ENCODE peak calls at places on chromosomes 3 and 15, in eight cellular contexts. T is fibroblast of the aortic adventitia, J is epithelial cell of esophagus, E is astrocyte of the spinal cord, V is GM12865, X is fibroblast of mammary gland, W is fibroblast of villous mesenchyme, N is Peyer's patch. S is an unnamed sample.

GRCh38 chr15:88704791-88705768 is 66.3 kb downstream of the ISG20 start:
- DNase-seq in J (peak), W (peak), N (no peak), E (peak), V (no peak), X (peak), T (peak), S (peak)

GRCh38 chr3:106333911-106334618 is 465.3 kb upstream of the CBLB start:
- DNase-seq in X (peak), E (peak), T (peak), J (peak), N (no peak), W (peak), V (peak), S (no peak)

GRCh38 chr3:170226426-170226960 is 4.3 kb downstream of the PRKCI start:
- DNase-seq in N (no peak), J (peak), W (peak), X (no peak), V (no peak), E (peak), T (peak), S (no peak)

GRCh38 chr3:140143670-140144069 is 208.7 kb downstream of the CLSTN2 start:
- DNase-seq in X (no peak), E (no peak), N (no peak), J (no peak), T (no peak), W (no peak), V (no peak), S (no peak)

GRCh38 chr3:147392083-147392916 is 14.0 kb downstream of the ZIC4 start:
- DNase-seq in W (no peak), N (no peak), E (peak), J (no peak), V (no peak), T (peak), X (peak), S (no peak)

GRCh38 chr3:3631114-3631513 is 168.1 kb upstream of the LRRN1 start:
- DNase-seq in W (no peak), V (no peak), X (no peak), T (no peak), E (no peak), N (no peak), J (peak), S (no peak)

GRCh38 chr15:80420658-80421057 is 16.5 kb downstream of the ARNT2 start:
- DNase-seq in J (no peak), X (no peak), V (peak), E (no peak), W (no peak), N (no peak), T (no peak), S (no peak)

GRCh38 chr3:183330881-183331280 is 77.8 kb downstream of the B3GNT5 start:
- DNase-seq in X (no peak), J (no peak), V (no peak), N (no peak), T (no peak), E (no peak), W (no peak), S (no peak)

GRCh38 chr3:138899592-138899991 is 47.3 kb downstream of the FOXL2 start:
- DNase-seq in J (no peak), N (no peak), W (no peak), E (no peak), T (peak), X (no peak), V (no peak), S (no peak)

GRCh38 chr15:71596672-71597071 is 213.7 kb upstream of the NR2E3 start:
- DNase-seq in T (peak), E (peak), N (no peak), W (peak), J (peak), V (no peak), X (peak), S (peak)

GRCh38 chr3:98333989-98334606 is 19.6 kb upstream of the OR5K4 start:
- DNase-seq in N (no peak), X (peak), E (no peak), T (no peak), J (peak), W (peak), V (no peak), S (no peak)

GRCh38 chr3:59759298-59760169 is 709.7 kb upstream of the CFAP20DC start:
- DNase-seq in N (no peak), E (no peak), J (peak), W (no peak), V (no peak), T (no peak), X (peak), S (no peak)

GRCh38 chr3:113623324-113623723 is 73.1 kb downstream of the USF3 start:
- DNase-seq in J (peak), T (no peak), W (peak), X (peak), E (no peak), V (no peak), N (no peak), S (no peak)

GRCh38 chr3:18442743-18443669 is 17.9 kb upstream of the SATB1 start:
- DNase-seq in W (no peak), J (no peak), T (no peak), N (no peak), E (no peak), X (no peak), V (no peak), S (no peak)

GRCh38 chr3:18103591-18103990 is 321.5 kb downstream of the SATB1 start:
- DNase-seq in X (no peak), J (no peak), T (no peak), N (no peak), W (no peak), V (no peak), E (no peak), S (no peak)

GRCh38 chr15:98018761-98019351 is 58.4 kb downstream of the ARRDC4 start:
- DNase-seq in X (no peak), J (no peak), V (no peak), N (no peak), W (no peak), E (no peak), T (no peak), S (no peak)

GRCh38 chr3:46663611-46664135 is 29.8 kb downstream of the ALS2CL start:
- DNase-seq in W (peak), V (no peak), J (peak), E (no peak), N (peak), X (peak), T (no peak), S (no peak)

GRCh38 chr15:65723786-65724354 is 68.2 kb downstream of the DENND4A start:
- DNase-seq in J (no peak), E (no peak), W (no peak), V (no peak), T (no peak), X (no peak), N (peak), S (no peak)

GRCh38 chr15:57692709-57693108 is 13.8 kb upstream of the POLR2M start:
- DNase-seq in X (peak), T (peak), E (peak), V (no peak), J (no peak), N (no peak), W (peak), S (no peak)

GRCh38 chr3:126424039-126424717 is 29.5 kb downstream of the CFAP100 start:
- DNase-seq in V (no peak), X (no peak), W (no peak), E (no peak), J (no peak), N (peak), T (no peak), S (no peak)

GRCh38 chr3:4421121-4421520 is 45.9 kb downstream of the SUMF1 start:
- DNase-seq in V (peak), X (peak), T (peak), J (peak), N (no peak), E (peak), W (peak), S (no peak)

GRCh38 chr3:132972333-132972732 is 65.9 kb upstream of the TMEM108 start:
- DNase-seq in T (no peak), N (no peak), J (no peak), E (peak), W (no peak), V (no peak), X (no peak), S (no peak)

GRCh38 chr3:69081583-69082262 is 1.6 kb upstream of the UBA3 start:
- DNase-seq in E (no peak), V (peak), J (peak), W (no peak), T (no peak), N (no peak), X (no peak), S (no peak)

GRCh38 chr3:183298708-183299153 is 45.7 kb downstream of the B3GNT5 start:
- DNase-seq in X (peak), E (peak), W (peak), T (peak), V (no peak), J (peak), N (no peak), S (peak)

GRCh38 chr15:60838206-60838605 is 359.3 kb upstream of the ICE2 start:
- DNase-seq in J (no peak), E (no peak), X (no peak), V (peak), W (no peak), T (no peak), N (no peak), S (no peak)

GRCh38 chr3:7392206-7392605 is 531.3 kb downstream of the GRM7 start:
- DNase-seq in E (no peak), T (no peak), W (no peak), V (no peak), N (no peak), J (no peak), X (no peak), S (no peak)

GRCh38 chr15:96115642-96116041 is 214.9 kb upstream of the NR2F2 start:
- DNase-seq in V (peak), J (peak), T (peak), W (peak), N (no peak), E (peak), X (peak), S (no peak)

GRCh38 chr3:31047673-31048072 is 153.2 kb upstream of the GADL1 start:
- DNase-seq in W (no peak), V (no peak), N (no peak), E (no peak), T (no peak), J (no peak), X (no peak), S (no peak)

GRCh38 chr15:41474436-41474835 is 19.2 kb upstream of the ITPKA start:
- DNase-seq in J (no peak), V (no peak), T (no peak), X (no peak), N (no peak), W (no peak), E (no peak), S (no peak)

GRCh38 chr15:59691194-59691805 is 2.2 kb upstream of the BNIP2 start:
- DNase-seq in T (peak), E (peak), J (peak), W (peak), X (peak), N (no peak), V (peak), S (no peak)

GRCh38 chr15:68595761-68596160 is 17.0 kb downstream of the CORO2B start:
- DNase-seq in V (no peak), N (peak), J (no peak), W (no peak), X (no peak), E (no peak), T (no peak), S (no peak)
- TF ChIP-seq CTCF in V (no peak), N (no peak), J (no peak), W (no peak), X (no peak), E (no peak), T (no peak), S (no peak)

DNA sequence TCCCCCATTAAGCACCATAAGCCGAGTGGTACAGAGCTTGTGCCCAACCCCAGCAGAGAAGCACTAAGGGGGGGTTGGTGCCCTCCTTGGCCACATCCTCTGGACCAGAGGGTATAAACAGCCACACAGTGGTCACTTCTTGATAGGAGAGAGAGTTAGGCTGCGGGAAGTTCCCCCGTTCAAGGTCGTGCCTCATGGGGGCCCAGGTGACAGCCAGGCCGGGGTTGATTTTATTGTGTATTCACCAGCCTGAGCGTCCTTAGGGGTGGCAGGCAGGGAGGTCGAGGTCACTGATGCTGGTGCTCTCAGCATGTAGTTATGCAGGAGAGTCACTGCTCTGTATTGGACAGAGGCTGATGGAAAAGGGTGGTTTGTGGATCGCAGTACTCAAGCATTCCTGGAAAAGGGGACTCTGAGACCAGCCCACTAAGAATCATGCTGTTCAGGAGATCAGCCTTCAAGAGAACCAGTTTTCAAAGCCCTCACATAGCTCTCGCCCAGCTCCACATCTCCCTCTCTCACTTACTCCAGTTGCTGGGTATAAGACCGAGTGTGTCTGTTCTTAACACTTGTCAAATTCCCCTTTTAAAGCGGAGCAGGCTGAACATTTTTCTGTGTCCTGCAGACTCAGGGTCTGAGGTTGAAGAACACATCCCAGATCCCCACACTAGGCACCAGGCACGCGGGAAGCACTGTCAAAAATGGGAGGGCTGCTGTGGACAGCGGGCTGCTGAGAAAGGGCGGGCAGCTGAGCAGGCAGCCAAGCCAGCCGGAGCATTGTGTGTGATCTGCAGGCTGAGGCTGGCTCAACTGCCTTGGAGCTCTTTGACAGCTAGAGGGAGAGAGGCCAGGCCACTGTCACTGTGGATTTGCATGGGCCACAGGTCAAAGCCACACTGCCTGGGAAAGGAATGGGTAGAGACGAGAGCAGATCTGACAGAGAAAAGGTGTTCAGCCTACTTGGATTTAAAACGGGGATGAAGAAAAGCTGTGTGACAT is 279.3 kb upstream of the LRRFIP2 start:
- DNase-seq in V (no peak), E (no peak), T (no peak), X (no peak), W (no peak), N (peak), J (peak), S (no peak)
- TF ChIP-seq CTCF in V (no peak), E (no peak), T (peak), X (no peak), W (no peak), N (no peak), J (no peak), S (peak)

GRCh38 chr3:40720351-40720750 is 195.6 kb downstream of the ZNF621 start:
- DNase-seq in E (no peak), T (no peak), X (no peak), J (no peak), V (no peak), W (no peak), N (no peak), S (no peak)

GRCh38 chr3:40718681-40719080 is 193.9 kb downstream of the ZNF621 start:
- DNase-seq in E (no peak), T (no peak), J (no peak), N (no peak), V (peak), X (no peak), W (no peak), S (no peak)

GRCh38 chr3:40720863-40721262 is 196.1 kb downstream of the ZNF621 start:
- DNase-seq in E (no peak), J (no peak), X (peak), V (no peak), W (no peak), T (no peak), N (no peak), S (no peak)

GRCh38 chr3:40718209-40718608 is 193.4 kb downstream of the ZNF621 start:
- DNase-seq in X (no peak), T (no peak), V (peak), N (no peak), J (peak), W (no peak), E (no peak), S (no peak)

DNA sequence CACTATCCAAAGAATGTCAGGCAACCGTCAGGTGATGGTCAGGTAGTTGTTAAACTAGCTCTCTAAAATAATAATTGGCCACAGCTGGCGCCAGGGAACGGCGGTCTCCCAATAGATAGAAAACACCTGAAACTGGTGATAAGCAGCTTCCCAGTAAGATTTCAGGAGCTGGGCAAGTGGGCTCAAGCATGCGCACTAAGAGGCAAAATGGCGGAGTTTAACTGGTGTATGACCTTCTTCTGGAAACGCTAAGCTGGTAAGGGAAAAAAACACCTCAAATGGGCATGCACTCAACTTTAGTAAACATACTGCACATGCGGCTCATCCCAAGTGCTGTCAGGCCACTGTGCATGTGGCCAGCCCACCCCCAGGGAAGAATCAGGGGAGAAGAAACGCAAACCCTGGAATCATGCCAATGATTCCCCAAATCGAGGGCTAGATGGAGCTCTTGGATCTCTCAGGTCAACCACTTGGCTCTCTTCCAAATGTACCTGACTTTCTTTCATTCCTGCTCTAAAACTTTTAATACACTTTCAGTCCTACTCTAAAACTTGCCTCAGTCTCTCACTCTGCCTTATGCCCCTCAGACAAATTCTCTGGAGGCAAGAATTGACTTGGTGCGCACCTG is 195.0 kb downstream of the ZNF621 start:
- DNase-seq in E (no peak), T (peak), V (peak), N (no peak), X (peak), W (peak), J (peak), S (no peak)
- TF ChIP-seq CTCF in E (peak), T (no peak), V (no peak), N (no peak), X (peak), W (no peak), J (peak), S (no peak)

GRCh38 chr15:78077860-78078187 is 313 bp upstream of the TBC1D2B start:
- DNase-seq in T (no peak), X (no peak), E (no peak), N (no peak), J (no peak), W (no peak), V (no peak), S (no peak)

GRCh38 chr15:78075490-78076230 is 1.9 kb downstream of the TBC1D2B start:
- DNase-seq in W (peak), N (peak), V (no peak), J (peak), T (peak), E (peak), X (peak), S (no peak)

GRCh38 chr15:78079296-78080087 is 2.0 kb upstream of the TBC1D2B start:
- DNase-seq in J (no peak), N (peak), T (no peak), E (no peak), X (no peak), W (no peak), V (no peak), S (no peak)

GRCh38 chr15:78076231-78077052 is 1.1 kb downstream of the TBC1D2B start:
- DNase-seq in T (no peak), V (no peak), J (no peak), X (no peak), W (peak), N (peak), E (no peak), S (no peak)

GRCh38 chr15:78077053-78077859 is at the start of gene TBC1D2B:
- DNase-seq in X (peak), N (peak), T (peak), W (peak), J (peak), E (peak), V (peak), S (no peak)
- TF ChIP-seq CTCF in X (no peak), N (no peak), T (no peak), W (no peak), J (no peak), E (no peak), V (peak), S (no peak)

GRCh38 chr3:54999159-54999558 is 71.3 kb upstream of the LRTM1 start:
- DNase-seq in V (no peak), J (peak), T (peak), W (peak), X (peak), N (no peak), E (peak), S (no peak)
- TF ChIP-seq CTCF in V (peak), J (peak), T (peak), W (peak), X (peak), N (no peak), E (peak), S (peak)

GRCh38 chr15:73767794-73768501 is 14.8 kb upstream of the INSYN1 start:
- DNase-seq in J (no peak), W (no peak), E (no peak), N (no peak), X (no peak), V (no peak), T (no peak), S (no peak)

GRCh38 chr15:73770049-73770448 is 16.9 kb upstream of the INSYN1 start:
- DNase-seq in V (no peak), X (no peak), E (no peak), T (no peak), J (no peak), W (no peak), N (no peak), S (no peak)

GRCh38 chr15:73773428-73773827 is 20.3 kb upstream of the INSYN1 start:
- DNase-seq in N (no peak), E (no peak), J (no peak), X (no peak), V (no peak), W (no peak), T (no peak), S (no peak)

GRCh38 chr15:73766598-73766997 is 13.4 kb upstream of the INSYN1 start:
- DNase-seq in T (no peak), X (no peak), V (no peak), J (no peak), E (no peak), N (no peak), W (no peak), S (no peak)

DNA sequence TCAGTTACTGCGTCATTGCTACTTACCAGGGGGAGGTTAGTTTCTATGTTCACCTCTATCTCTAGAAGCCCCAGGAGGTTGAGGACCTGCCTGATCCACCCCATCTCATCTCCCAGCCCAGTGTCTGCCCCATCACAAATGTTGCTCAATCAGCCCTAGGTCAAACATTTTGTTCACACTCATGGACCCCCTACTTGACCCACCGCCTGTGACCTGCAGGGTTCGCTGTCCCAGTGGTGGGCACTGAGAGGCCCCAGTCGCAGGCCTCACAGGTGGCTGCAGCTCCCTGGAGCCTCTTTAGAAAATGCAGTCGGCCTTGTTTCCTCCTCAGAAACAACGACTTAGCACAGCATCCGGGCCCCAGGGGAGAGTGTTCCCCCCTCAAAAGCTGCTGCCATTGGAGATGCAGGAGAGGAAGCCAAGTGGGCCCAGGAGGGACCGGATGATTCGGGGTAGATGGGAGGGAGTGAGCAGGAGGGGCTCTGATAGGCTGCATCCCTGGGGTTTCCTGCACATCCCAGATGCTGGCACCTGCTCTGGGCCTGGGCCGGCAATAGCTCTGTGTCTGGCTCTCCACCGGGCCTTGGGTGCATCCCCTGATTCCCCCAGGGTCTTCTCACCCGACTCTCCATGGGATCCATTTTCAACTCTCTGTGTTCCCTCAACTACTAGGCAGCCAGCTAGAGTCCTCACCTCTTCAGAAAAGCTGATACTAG is 18.4 kb upstream of the INSYN1 start:
- DNase-seq in E (no peak), X (no peak), T (no peak), W (no peak), N (no peak), J (no peak), V (no peak), S (no peak)
- TF ChIP-seq CTCF in E (no peak), X (no peak), T (no peak), W (no peak), N (no peak), J (no peak), V (no peak), S (no peak)